ENCODE peak calls at places on chromosomes 5 and 9, in six cellular contexts. Q is putamen; D is stimulated activated CD4-positive, alpha-beta T cell treated with anti-CD3 and anti-CD28 coated beads, Interleukin-4, amount 100 ng/mL, for 1 hour; V is heart right ventricle; P is mesenchymal stem cell; H is choroid plexus epithelial cell. O is an unnamed sample.
A peak's percentile ranks its signal among the peaks of the same experiment; 100 is the strongest.

GRCh38 chr5:148904440-148904839 is 78.0 kb downstream of the ADRB2 start:
- DNase-seq in Q (peak; percentile 45), D (no peak), V (peak; percentile 50), P (no peak), H (no peak), O (peak; percentile 85)

GRCh38 chr9:75903785-75904360 is 13.4 kb downstream of the PCSK5 start:
- DNase-seq in Q (no peak), D (no peak), V (no peak), P (no peak), H (peak; percentile 40), O (no peak)

GRCh38 chr5:67998709-67999251 is 216.8 kb upstream of the PIK3R1 start:
- DNase-seq in Q (no peak), D (no peak), V (peak; percentile 40), P (peak; percentile 91), H (peak; percentile 82), O (peak; percentile 87)

GRCh38 chr5:33565304-33565703 is 124.5 kb downstream of the TARS1 start:
- DNase-seq in Q (no peak), D (no peak), V (peak; percentile 58), P (no peak), H (no peak), O (peak; percentile 42)

GRCh38 chr5:56099346-56099745 is 104.6 kb upstream of the IL6ST start:
- DNase-seq in Q (no peak), D (no peak), V (no peak), P (peak; percentile 35), H (peak; percentile 87), O (no peak)

GRCh38 chr5:1058988-1059883 is 50.6 kb downstream of the NKD2 start:
- DNase-seq in Q (no peak), D (no peak), V (no peak), P (no peak), H (no peak), O (no peak)

GRCh38 chr9:22238809-22239684 is 207.6 kb upstream of the DMRTA1 start:
- DNase-seq in Q (no peak), D (no peak), V (no peak), P (peak; percentile 79), H (peak; percentile 77), O (no peak)

GRCh38 chr5:18745591-18745987 is 1111.3 kb downstream of the TAF11L14 start:
- DNase-seq in Q (no peak), D (no peak), V (peak; percentile 19), P (no peak), H (no peak), O (no peak)

GRCh38 chr9:114117614-114117995 is 18.5 kb upstream of the KIF12 start:
- DNase-seq in Q (no peak), D (no peak), V (no peak), P (no peak), H (no peak), O (no peak)

GRCh38 chr5:106822851-106823250 is 847.9 kb downstream of the EFNA5 start:
- DNase-seq in Q (no peak), D (no peak), V (no peak), P (peak; percentile 6), H (no peak), O (no peak)

GRCh38 chr9:106958955-106959657 is 96.1 kb downstream of the ZNF462 start:
- DNase-seq in Q (no peak), D (no peak), V (no peak), P (no peak), H (no peak), O (no peak)

GRCh38 chr5:78504726-78505431 is 143.7 kb downstream of the LHFPL2 start:
- DNase-seq in Q (peak; percentile 93), D (no peak), V (peak; percentile 95), P (peak; percentile 98), H (peak; percentile 93), O (peak; percentile 96)

GRCh38 chr9:91516061-91516460 is 92.4 kb upstream of the NFIL3 start:
- DNase-seq in Q (no peak), D (no peak), V (no peak), P (no peak), H (no peak), O (no peak)

GRCh38 chr9:19471737-19472648 is 63.2 kb downstream of the ACER2 start:
- DNase-seq in Q (peak; percentile 83), D (peak; percentile 49), V (peak; percentile 57), P (peak; percentile 61), H (peak; percentile 62), O (peak; percentile 67)

GRCh38 chr9:89874351-89875321 is 269.8 kb downstream of the GADD45G start:
- DNase-seq in Q (no peak), D (no peak), V (peak; percentile 44), P (peak; percentile 50), H (no peak), O (peak; percentile 92)

GRCh38 chr9:105233836-105234235 is 10.6 kb upstream of the SLC44A1 start:
- DNase-seq in Q (no peak), D (no peak), V (no peak), P (no peak), H (peak; percentile 68), O (no peak)

GRCh38 chr9:72041775-72042194 is 18.6 kb downstream of the C9orf57 start:
- DNase-seq in Q (no peak), D (no peak), V (peak; percentile 43), P (no peak), H (peak; percentile 81), O (peak; percentile 65)

GRCh38 chr5:66511491-66511890 is 84.7 kb upstream of the MAST4 start:
- DNase-seq in Q (no peak), D (no peak), V (no peak), P (no peak), H (no peak), O (no peak)

GRCh38 chr9:7944521-7945022 is 145.0 kb upstream of the DMAC1 start:
- DNase-seq in Q (no peak), D (no peak), V (no peak), P (no peak), H (no peak), O (no peak)

GRCh38 chr9:123451011-123451410 is 95.0 kb downstream of the CRB2 start:
- DNase-seq in Q (peak; percentile 18), D (no peak), V (no peak), P (no peak), H (no peak), O (no peak)

GRCh38 chr5:117103703-117104102 is 529.1 kb upstream of the SEMA6A start:
- DNase-seq in Q (no peak), D (no peak), V (no peak), P (no peak), H (no peak), O (no peak)

GRCh38 chr9:80867731-80868130 is 821.6 kb downstream of the TLE1 start:
- DNase-seq in Q (no peak), D (no peak), V (no peak), P (no peak), H (no peak), O (no peak)

GRCh38 chr9:70382709-70383605 is 31.5 kb downstream of the KLF9 start:
- DNase-seq in Q (no peak), D (no peak), V (no peak), P (peak; percentile 23), H (no peak), O (no peak)

GRCh38 chr9:89720721-89721660 is 116.2 kb downstream of the GADD45G start:
- DNase-seq in Q (no peak), D (no peak), V (no peak), P (peak; percentile 67), H (no peak), O (no peak)

O was measured in tibial artery.